ENCODE peak calls at places on chromosomes 13 and 19, in four cellular contexts. One of them, this sample, is unnamed.

GRCh38 chr13:80037505-80037888 is 303.4 kb downstream of the SPRY2 start:
- DNase-seq in body of pancreas: no peak
- DNase-seq in right lobe of liver: no peak
- DNase-seq in stomach: no peak
- DNase-seq in this sample: no peak

GRCh38 chr19:34253711-34254551 is 423 bp upstream of the GARRE1 start:
- DNase-seq in right lobe of liver: peak; percentile 92
- DNase-seq in body of pancreas: peak; percentile 88
- DNase-seq in stomach: no peak
- DNase-seq in this sample: peak; percentile 93

GRCh38 chr13:67275351-67275989 is 45.3 kb upstream of the PCDH9 start:
- DNase-seq in right lobe of liver: no peak
- DNase-seq in body of pancreas: no peak
- DNase-seq in stomach: no peak
- DNase-seq in this sample: no peak

GRCh38 chr13:24074687-24075086 is 85.8 kb upstream of the SPATA13 start:
- DNase-seq in stomach: peak; percentile 73
- DNase-seq in body of pancreas: peak; percentile 65
- DNase-seq in right lobe of liver: peak; percentile 64
- DNase-seq in this sample: no peak

GRCh38 chr19:37903096-37903495 is 3.3 kb downstream of the WDR87 start:
- DNase-seq in stomach: no peak
- DNase-seq in body of pancreas: no peak
- DNase-seq in right lobe of liver: no peak
- DNase-seq in this sample: no peak

GRCh38 chr13:25170554-25171107 is 1.5 kb downstream of the AMER2 start:
- DNase-seq in right lobe of liver: no peak
- DNase-seq in body of pancreas: no peak
- DNase-seq in stomach: no peak
- DNase-seq in this sample: no peak

GRCh38 chr13:45472171-45472705 is 7.5 kb downstream of the COG3 start:
- DNase-seq in right lobe of liver: no peak
- DNase-seq in body of pancreas: no peak
- DNase-seq in stomach: no peak
- DNase-seq in this sample: no peak

GRCh38 chr13:91722267-91722884 is 324.0 kb downstream of the GPC5 start:
- DNase-seq in stomach: no peak
- DNase-seq in body of pancreas: no peak
- DNase-seq in right lobe of liver: no peak
- DNase-seq in this sample: no peak

GRCh38 chr13:94228781-94229180 is 250.7 kb downstream of the DCT start:
- DNase-seq in stomach: no peak
- DNase-seq in right lobe of liver: no peak
- DNase-seq in body of pancreas: no peak
- DNase-seq in this sample: no peak

GRCh38 chr13:37446503-37446902 is 152.1 kb downstream of the POSTN start:
- DNase-seq in right lobe of liver: no peak
- DNase-seq in stomach: no peak
- DNase-seq in body of pancreas: no peak
- DNase-seq in this sample: no peak

GRCh38 chr13:99830931-99831330 is 140.6 kb downstream of the ZIC5 start:
- DNase-seq in right lobe of liver: no peak
- DNase-seq in body of pancreas: no peak
- DNase-seq in stomach: no peak
- DNase-seq in this sample: no peak

GRCh38 chr19:31338069-31338767 is 11.0 kb downstream of the TSHZ3 start:
- DNase-seq in right lobe of liver: no peak
- DNase-seq in stomach: no peak
- DNase-seq in body of pancreas: no peak
- DNase-seq in this sample: no peak

GRCh38 chr19:14366529-14366928 is 14.7 kb upstream of the ADGRE5 start:
- DNase-seq in body of pancreas: peak; percentile 75
- DNase-seq in right lobe of liver: peak; percentile 65
- DNase-seq in stomach: peak; percentile 95
- DNase-seq in this sample: peak; percentile 97

GRCh38 chr19:5172859-5173577 is 167.6 kb downstream of the PTPRS start:
- DNase-seq in stomach: no peak
- DNase-seq in right lobe of liver: no peak
- DNase-seq in body of pancreas: no peak
- DNase-seq in this sample: no peak

GRCh38 chr13:99959127-99959529 is 12.4 kb downstream of the ZIC5 start:
- DNase-seq in right lobe of liver: no peak
- DNase-seq in body of pancreas: no peak
- DNase-seq in stomach: peak; percentile 11
- DNase-seq in this sample: no peak

GRCh38 chr19:23774156-23774971 is 15.7 kb upstream of the ZNF681 start:
- DNase-seq in right lobe of liver: no peak
- DNase-seq in body of pancreas: no peak
- DNase-seq in stomach: no peak
- DNase-seq in this sample: no peak

GRCh38 chr19:43616954-43617353 is 2.5 kb downstream of the ZNF428 start:
- DNase-seq in right lobe of liver: no peak
- DNase-seq in body of pancreas: no peak
- DNase-seq in stomach: no peak
- DNase-seq in this sample: no peak

GRCh38 chr19:13070425-13071140 is 32.1 kb downstream of the LYL1 start:
- DNase-seq in right lobe of liver: no peak
- DNase-seq in stomach: no peak
- DNase-seq in body of pancreas: no peak
- DNase-seq in this sample: no peak
- TF ChIP-seq POLR2A in right lobe of liver: no peak
- TF ChIP-seq POLR2A in stomach: no peak
- TF ChIP-seq POLR2A in body of pancreas: no peak
- TF ChIP-seq POLR2A in this sample: no peak

GRCh38 chr19:55373318-55373992 is 3.2 kb upstream of the TMEM190 start:
- DNase-seq in stomach: no peak
- DNase-seq in right lobe of liver: no peak
- DNase-seq in body of pancreas: no peak
- DNase-seq in this sample: no peak
- TF ChIP-seq POLR2A in stomach: no peak
- TF ChIP-seq POLR2A in right lobe of liver: no peak
- TF ChIP-seq POLR2A in body of pancreas: no peak
- TF ChIP-seq POLR2A in this sample: no peak

DNA sequence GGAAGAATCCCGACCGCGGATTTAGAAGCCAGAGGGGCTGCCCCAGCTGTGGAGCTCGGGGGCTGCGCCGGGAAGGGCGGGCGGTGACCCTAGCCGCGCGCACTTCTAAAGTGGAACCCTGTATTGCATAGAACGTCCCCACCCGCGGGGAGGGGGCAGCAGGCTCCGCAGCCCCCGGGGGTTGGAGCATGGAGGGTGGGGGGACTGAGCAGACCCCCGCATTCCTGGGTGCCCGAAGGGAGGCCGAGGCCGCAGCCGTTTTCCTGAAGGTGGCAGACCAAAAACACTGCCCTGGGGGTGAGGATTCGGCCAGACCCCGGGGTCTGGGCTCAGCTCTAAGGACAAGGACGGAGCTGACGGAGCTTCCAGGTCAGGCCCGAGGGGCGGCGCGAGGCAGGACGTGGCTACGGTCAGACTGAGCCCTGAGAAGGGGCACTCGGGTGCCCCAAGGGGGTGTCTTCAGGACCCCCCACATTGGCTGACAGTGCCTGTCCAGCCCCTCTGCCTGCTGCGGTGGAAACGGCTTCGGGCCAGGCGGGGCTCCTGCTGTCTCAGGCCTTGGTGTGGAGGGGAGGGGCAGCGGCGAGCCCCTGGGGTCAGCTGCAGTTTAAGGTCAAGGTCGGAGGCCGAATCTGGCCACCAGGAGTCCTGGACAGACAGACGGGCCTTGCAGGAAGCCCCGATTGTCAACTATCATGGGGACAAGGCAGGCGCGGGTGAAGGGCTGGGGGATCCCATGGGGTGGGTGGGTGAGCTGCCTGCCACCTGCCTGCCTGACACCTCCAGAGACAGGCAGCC is 12.6 kb downstream of the MKNK2 start:
- DNase-seq in right lobe of liver: peak; percentile 51
- DNase-seq in stomach: no peak
- DNase-seq in body of pancreas: no peak
- DNase-seq in this sample: no peak
- TF ChIP-seq POLR2A in right lobe of liver: no peak
- TF ChIP-seq POLR2A in stomach: no peak
- TF ChIP-seq POLR2A in body of pancreas: no peak
- TF ChIP-seq POLR2A in this sample: no peak

DNA sequence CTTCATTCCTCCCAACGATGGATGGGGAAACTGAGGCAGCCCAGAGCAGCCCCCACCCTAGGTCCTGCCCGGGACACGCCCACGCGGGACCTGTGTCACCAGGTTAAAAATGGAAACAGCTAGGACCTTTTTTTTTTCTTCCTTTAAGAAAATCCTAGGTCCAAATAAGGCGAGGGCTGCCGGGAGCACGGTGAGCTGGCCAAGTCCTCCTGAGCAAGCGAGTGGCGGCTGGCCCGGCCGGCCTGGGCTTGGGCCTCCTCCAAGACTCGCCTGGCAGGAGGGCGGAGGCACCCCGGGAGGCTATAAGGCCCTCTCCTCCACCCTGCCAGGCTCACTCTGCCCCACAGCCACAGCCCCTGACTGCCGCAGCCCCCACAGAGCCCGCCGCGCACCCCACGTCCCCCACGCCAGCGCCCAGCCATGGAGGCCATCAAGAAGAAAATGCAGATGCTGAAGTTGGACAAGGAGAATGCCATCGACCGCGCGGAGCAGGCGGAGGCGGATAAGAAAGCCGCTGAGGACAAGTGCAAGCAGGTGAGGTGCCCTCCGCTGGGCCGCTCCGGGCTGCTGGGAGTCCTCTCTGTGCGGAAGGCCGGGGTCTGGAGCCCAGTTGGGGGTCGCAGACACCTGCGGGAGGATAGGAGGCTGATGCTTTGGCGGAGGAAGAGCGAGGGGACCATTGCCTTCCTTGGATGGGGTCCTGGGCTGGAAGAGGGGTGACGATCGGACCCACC is 8.9 kb upstream of the TPM4 start:
- DNase-seq in body of pancreas: no peak
- DNase-seq in right lobe of liver: no peak
- DNase-seq in stomach: peak; percentile 91
- DNase-seq in this sample: peak; percentile 64
- TF ChIP-seq POLR2A in body of pancreas: no peak
- TF ChIP-seq POLR2A in right lobe of liver: no peak
- TF ChIP-seq POLR2A in stomach: no peak
- TF ChIP-seq POLR2A in this sample: no peak

DNA sequence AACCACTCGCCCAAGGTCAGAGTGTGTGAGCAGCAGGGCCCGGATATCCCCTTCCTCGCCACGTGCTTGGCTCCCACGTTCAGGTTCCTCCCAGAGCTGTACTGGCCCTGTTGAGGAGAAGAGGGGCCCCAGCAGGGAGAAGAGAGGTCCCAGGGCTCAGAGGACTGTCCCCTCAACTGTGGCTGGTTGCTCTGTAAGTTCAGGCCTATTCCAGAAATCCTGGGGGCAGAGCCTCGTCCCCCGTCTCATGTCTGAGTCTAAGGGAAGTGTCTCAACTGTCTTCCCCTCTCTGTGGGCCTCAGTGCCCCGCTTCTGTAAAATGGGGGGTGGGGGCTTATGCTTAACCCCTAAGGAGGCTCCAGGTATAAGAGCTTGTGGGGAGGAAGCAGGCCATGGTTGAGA is 3.9 kb downstream of the PPP5C start:
- DNase-seq in right lobe of liver: no peak
- DNase-seq in stomach: no peak
- DNase-seq in body of pancreas: no peak
- DNase-seq in this sample: peak; percentile 59
- TF ChIP-seq POLR2A in right lobe of liver: no peak
- TF ChIP-seq POLR2A in stomach: no peak
- TF ChIP-seq POLR2A in body of pancreas: no peak
- TF ChIP-seq POLR2A in this sample: no peak

GRCh38 chr19:3135961-3136683 is at the start of gene GNA15:
- DNase-seq in stomach: peak; percentile 61
- DNase-seq in body of pancreas: no peak
- DNase-seq in right lobe of liver: no peak
- DNase-seq in this sample: no peak
- TF ChIP-seq POLR2A in stomach: no peak
- TF ChIP-seq POLR2A in body of pancreas: peak; percentile 12
- TF ChIP-seq POLR2A in right lobe of liver: no peak
- TF ChIP-seq POLR2A in this sample: no peak

This sample was measured in Peyer's patch.